ENCODE peak calls at places on chromosomes 16 and 17, in five cellular contexts. U is HCT116, N is right lobe of liver, J is body of pancreas, E is left ventricle myocardium inferior. S is an unnamed sample. For H3K4me1, the result is how much of the 10 kb centered on the place peaks cover.

GRCh38 chr17:51833045-51833444 is 325.5 kb downstream of the CA10 start:
- DNase-seq in J (no peak), E (no peak), U (no peak), N (no peak), S (no peak)

GRCh38 chr17:75891605-75892555 is 4.9 kb downstream of the TRIM65 start:
- DNase-seq in N (no peak), U (no peak), J (no peak), E (no peak), S (no peak)

GRCh38 chr17:20989481-20989880 is 53.3 kb downstream of the USP22 start:
- DNase-seq in U (no peak), E (no peak), J (no peak), N (no peak), S (no peak)

GRCh38 chr16:31700200-31700529 is 172.5 kb downstream of the AHSP start:
- DNase-seq in E (no peak), U (peak), J (no peak), N (no peak), S (no peak)

GRCh38 chr16:85798901-85799496 is 345 bp downstream of the EMC8 start:
- DNase-seq in E (no peak), N (peak), J (peak), U (no peak), S (peak)

GRCh38 chr16:84677017-84677803 is 22.6 kb upstream of the USP10 start:
- DNase-seq in N (no peak), U (no peak), J (no peak), E (no peak), S (peak)

GRCh38 chr16:88331989-88332920 is 50.5 kb upstream of the ZNF469 start:
- DNase-seq in U (peak), J (peak), E (no peak), N (no peak), S (peak)

GRCh38 chr16:85202631-85203461 is 90.6 kb upstream of the CIBAR2 start:
- DNase-seq in E (peak), U (no peak), N (no peak), J (peak), S (peak)

GRCh38 chr17:48059125-48059668 is 11.0 kb downstream of the NFE2L1 start:
- DNase-seq in N (no peak), J (no peak), U (no peak), E (no peak), S (no peak)

GRCh38 chr16:10181196-10182162 is 749 bp downstream of the GRIN2A start:
- DNase-seq in E (peak), J (peak), N (peak), U (peak), S (peak)

GRCh38 chr17:18139949-18140348 is 31.4 kb downstream of the MYO15A start:
- DNase-seq in J (no peak), N (no peak), U (no peak), E (no peak), S (no peak)

GRCh38 chr17:82704886-82705285 is 6.4 kb upstream of the RAB40B start:
- DNase-seq in J (no peak), N (no peak), U (no peak), E (no peak), S (no peak)

GRCh38 chr17:34663714-34664113 is 84.3 kb downstream of the TMEM132E start:
- DNase-seq in N (no peak), E (no peak), U (no peak), J (peak), S (no peak)

GRCh38 chr16:88931373-88931900 is 45.6 kb downstream of the CBFA2T3 start:
- DNase-seq in U (no peak), N (no peak), J (no peak), E (no peak), S (no peak)

GRCh38 chr17:61212655-61213054 is 187.0 kb upstream of the TBX2 start:
- DNase-seq in E (no peak), J (no peak), N (no peak), U (no peak), S (no peak)

GRCh38 chr17:82775033-82775823 is 23.4 kb downstream of the TBCD start:
- DNase-seq in E (peak), J (peak), N (peak), U (peak), S (peak)

GRCh38 chr17:27336217-27336616 is 42.3 kb downstream of the WSB1 start:
- DNase-seq in E (no peak), J (no peak), U (no peak), N (no peak), S (no peak)

GRCh38 chr16:67719778-67720144 is 645 bp upstream of the GFOD2 start:
- DNase-seq in N (no peak), E (no peak), J (peak), U (no peak), S (peak)

GRCh38 chr16:70725024-70725911 is 39.4 kb upstream of the MTSS2 start:
- DNase-seq in U (no peak), E (peak), J (peak), N (peak), S (no peak)

GRCh38 chr17:27499451-27500265 is 43.4 kb downstream of the KSR1 start:
- DNase-seq in U (no peak), E (no peak), J (peak), N (no peak), S (no peak)

GRCh38 chr16:5502467-5502869 is 404.9 kb upstream of the EEF2KMT start:
- DNase-seq in U (no peak), J (no peak), E (no peak), N (no peak), S (no peak)

GRCh38 chr17:71437176-71437575 is 683.6 kb upstream of the SOX9 start:
- DNase-seq in U (no peak), J (no peak), E (no peak), N (no peak), S (peak)

GRCh38 chr17:81652901-81653771 is 3.2 kb downstream of the PDE6G start:
- DNase-seq in E (no peak), U (no peak), J (no peak), N (no peak), S (peak)
- H3K4me3 ChIP-seq in E (no peak), U (no peak), J (no peak), N (no peak), S (no peak)

GRCh38 chr16:26454102-26454501 is 612.6 kb upstream of the C16orf82 start:
- DNase-seq in E (no peak), N (no peak), J (no peak), U (no peak), S (no peak)
- H3K4me1 ChIP-seq in E (under half), N (under half), J (under half), U (under half), S (under half)

GRCh38 chr17:66373944-66374817 is 71.8 kb downstream of the PRKCA start:
- DNase-seq in N (no peak), E (peak), J (peak), U (no peak), S (peak)
- H3K4me3 ChIP-seq in N (no peak), E (peak), J (no peak), U (no peak), S (no peak)

DNA sequence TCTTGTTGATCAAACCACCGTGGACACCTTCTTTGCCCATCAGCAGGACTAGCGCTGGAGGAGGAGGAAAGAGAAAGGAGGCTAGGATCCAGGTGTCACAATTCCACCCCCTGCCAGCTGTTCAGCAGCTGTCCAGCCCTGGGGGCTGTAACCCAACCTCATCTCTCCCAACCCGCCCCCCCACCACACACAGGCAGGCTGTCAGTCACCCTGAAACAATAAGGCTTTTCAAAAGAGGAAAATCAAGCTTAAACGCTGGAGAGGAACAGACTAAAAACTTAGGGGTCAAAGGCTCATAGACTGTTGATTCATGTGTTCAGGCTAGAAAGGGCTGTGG is 2.4 kb downstream of the PFN1 start:
- DNase-seq in J (no peak), N (no peak), U (no peak), E (no peak), S (no peak)
- H3K4me1 ChIP-seq in J (under half), N (under half), U (half or more), E (half or more), S (under half)

GRCh38 chr17:42183741-42184711 is 1.2 kb downstream of the HCRT start:
- DNase-seq in J (peak), N (peak), E (peak), U (peak), S (peak)

GRCh38 chr17:42187833-42188232 is 2.6 kb upstream of the HCRT start:
- DNase-seq in N (no peak), J (no peak), U (no peak), E (no peak), S (no peak)

GRCh38 chr17:42185497-42185860 is 227 bp upstream of the HCRT start:
- DNase-seq in N (no peak), U (no peak), J (no peak), E (no peak), S (peak)

GRCh38 chr17:42182927-42183734 is 2.1 kb downstream of the HCRT start:
- DNase-seq in J (no peak), E (no peak), N (no peak), U (no peak), S (peak)

DNA sequence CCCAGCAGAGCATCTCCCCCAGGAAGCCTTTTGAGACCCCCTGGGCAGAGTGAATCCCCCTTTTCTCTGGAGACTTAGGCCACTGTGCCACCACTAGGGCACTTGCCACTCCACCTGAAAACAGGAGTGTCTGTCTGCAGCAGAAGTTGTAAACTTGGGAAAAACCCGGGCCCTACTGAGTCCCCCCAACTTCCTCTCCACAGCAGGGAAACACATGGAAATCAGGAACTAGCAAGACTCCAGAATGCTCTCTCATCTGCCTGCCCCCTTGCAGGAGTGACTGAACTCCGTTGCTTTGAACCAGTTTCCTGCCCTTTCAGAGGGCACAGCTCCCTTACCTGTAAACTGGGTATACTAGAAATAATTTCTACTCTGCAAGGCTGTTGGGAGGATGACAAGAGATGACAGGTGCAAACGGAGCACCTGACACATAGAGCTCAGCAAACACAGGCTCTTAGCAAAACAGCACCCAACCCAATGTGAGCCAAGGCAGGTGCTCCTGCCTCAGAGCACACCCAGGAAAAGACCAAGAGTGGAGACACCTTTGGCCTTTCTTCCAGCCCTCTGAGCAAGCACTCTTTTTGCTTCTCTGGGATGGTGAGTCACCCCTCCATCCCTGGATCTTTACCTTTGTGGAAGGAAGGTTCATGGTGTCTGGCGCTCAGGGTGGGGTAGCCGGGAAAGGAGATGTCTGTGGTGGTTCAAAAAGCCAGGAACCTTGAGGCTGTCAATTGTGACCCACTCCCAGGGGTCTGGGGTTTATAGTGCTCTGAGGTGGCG is at the start of gene HCRT:
- DNase-seq in E (no peak), N (no peak), J (no peak), U (no peak), S (no peak)
- H3K4me3 ChIP-seq in E (peak), N (peak), J (no peak), U (no peak), S (peak)

DNA sequence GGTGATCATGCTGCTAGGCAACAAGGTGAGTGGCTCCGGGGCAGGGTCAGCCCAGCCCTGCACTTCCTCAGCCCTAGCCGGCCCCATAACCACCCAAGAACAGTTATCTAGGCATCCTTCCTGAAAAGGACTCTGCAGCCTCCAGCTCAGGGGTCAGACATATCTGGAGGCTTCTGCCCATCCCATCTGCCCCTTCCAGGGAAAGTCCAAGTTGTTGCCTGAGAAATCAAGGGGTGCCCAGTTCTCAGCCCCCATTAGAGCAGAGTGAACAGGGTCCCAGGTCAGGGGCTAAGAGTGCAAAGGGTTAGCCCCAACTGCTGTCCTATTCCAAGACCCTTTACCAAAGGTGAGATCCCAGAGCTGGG is 4.1 kb upstream of the NHERF1 start:
- DNase-seq in N (no peak), J (no peak), E (peak), U (no peak), S (no peak)
- H3K4me1 ChIP-seq in N (under half), J (under half), E (half or more), U (under half), S (under half)

GRCh38 chr17:69057280-69057679 is 3.4 kb downstream of the ABCA9 start:
- DNase-seq in N (no peak), U (no peak), E (no peak), J (no peak), S (no peak)

GRCh38 chr17:69058165-69058564 is 2.6 kb downstream of the ABCA9 start:
- DNase-seq in N (no peak), E (no peak), J (no peak), U (peak), S (no peak)

GRCh38 chr17:69061901-69062556 is 1.3 kb upstream of the ABCA9 start:
- DNase-seq in U (no peak), E (no peak), N (no peak), J (no peak), S (no peak)

GRCh38 chr17:69060835-69061234 is at the start of gene ABCA9:
- DNase-seq in U (no peak), E (no peak), N (no peak), J (no peak), S (no peak)

GRCh38 chr17:69059458-69060205 is 1.1 kb downstream of the ABCA9 start:
- DNase-seq in N (no peak), E (no peak), U (no peak), J (no peak), S (no peak)
- H3K4me3 ChIP-seq in N (no peak), E (peak), U (no peak), J (no peak), S (no peak)

DNA sequence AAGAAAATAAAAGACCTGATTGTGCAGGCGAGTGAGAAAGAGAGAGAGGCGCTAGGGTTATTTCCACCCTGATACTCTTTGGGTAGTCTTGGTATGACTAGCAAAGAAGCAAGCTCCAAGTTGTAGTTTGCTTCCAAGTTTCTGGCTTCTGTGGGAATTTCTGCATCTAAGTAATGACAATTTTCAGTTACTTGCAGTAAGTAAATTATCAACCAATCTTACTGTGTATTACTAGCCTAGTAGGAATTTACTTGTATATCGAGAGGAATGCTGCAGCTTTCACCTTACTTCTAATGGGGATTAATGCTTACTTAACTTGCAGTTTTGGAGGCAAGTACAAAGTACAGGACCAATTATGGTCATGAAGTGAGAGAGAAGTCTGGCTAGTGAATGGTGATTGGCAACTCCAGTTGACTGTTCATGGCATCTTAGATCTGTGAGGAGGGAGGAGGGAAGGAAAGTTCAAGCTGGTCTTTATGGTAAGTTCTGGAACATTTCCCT is 31.9 kb downstream of the TENT4B start:
- DNase-seq in E (no peak), U (no peak), N (no peak), J (no peak), S (no peak)
- H3K4me1 ChIP-seq in E (under half), U (under half), N (under half), J (half or more), S (under half)

GRCh38 chr17:43733956-43734355 is 24.6 kb downstream of the SOST start:
- DNase-seq in J (no peak), U (no peak), N (no peak), E (no peak), S (no peak)
- H3K4me3 ChIP-seq in J (no peak), U (no peak), N (no peak), E (no peak), S (no peak)

GRCh38 chr17:40342575-40343058 is 21.9 kb downstream of the GJD3 start:
- DNase-seq in U (no peak), N (no peak), E (no peak), J (no peak), S (no peak)

GRCh38 chr17:40343126-40344119 is 21.1 kb downstream of the GJD3 start:
- DNase-seq in N (no peak), E (peak), U (no peak), J (no peak), S (no peak)

GRCh38 chr17:40340880-40341807 is 23.4 kb downstream of the GJD3 start:
- DNase-seq in U (peak), E (peak), N (peak), J (peak), S (peak)

GRCh38 chr17:40340327-40340726 is 24.2 kb downstream of the GJD3 start:
- DNase-seq in U (no peak), N (no peak), J (no peak), E (no peak), S (no peak)

DNA sequence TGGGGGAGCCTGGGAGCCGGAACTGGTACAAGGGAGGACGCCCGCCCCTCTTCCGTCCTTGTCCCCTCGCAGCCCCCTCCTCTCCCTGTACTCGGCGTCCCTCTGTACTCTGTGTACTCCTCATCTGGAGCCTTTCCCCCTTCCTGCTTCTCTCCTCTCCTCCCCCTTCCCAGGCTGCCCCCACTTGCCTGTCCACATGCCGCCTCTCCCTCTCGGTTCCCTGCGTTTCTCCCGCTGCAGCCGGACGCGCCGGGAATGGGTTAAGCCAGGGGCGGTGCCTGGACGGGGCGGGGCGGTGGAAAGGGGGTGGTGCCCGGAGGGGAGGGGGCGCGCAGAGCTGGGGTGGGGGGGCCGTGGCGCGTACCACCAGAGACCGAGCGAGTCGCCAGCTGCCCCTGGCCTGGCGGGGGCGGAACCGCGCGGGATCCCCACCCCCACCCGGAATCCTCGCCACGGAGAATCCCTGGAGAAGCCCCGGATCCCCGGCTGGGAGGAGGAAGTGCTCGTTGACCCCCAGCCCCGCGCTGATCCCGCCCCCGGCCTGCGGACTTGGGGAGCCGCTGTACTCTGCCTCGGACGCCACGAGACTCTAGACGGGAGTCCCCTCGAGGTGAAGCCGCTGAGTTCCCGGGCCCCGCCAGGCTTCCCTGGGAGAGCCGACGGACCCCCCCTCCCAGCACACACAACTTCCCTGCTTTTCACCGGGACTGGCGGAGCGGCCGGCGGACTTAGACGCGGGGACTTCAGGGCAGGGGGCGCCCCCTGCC is 22.5 kb downstream of the GJD3 start:
- DNase-seq in J (peak), E (peak), N (peak), U (no peak), S (peak)
- H3K4me1 ChIP-seq in J (half or more), E (half or more), N (under half), U (half or more), S (under half)